ENCODE peak calls at places on chromosomes 7 and 10, in seven cellular contexts. One of them, this sample, is unnamed. For H3K4me1 and H3K9me3, the result is how much of the 10 kb centered on the place peaks cover.

GRCh38 chr10:15901889-15902288 is 41.6 kb upstream of the MINDY3 start:
- DNase-seq in left ventricle myocardium inferior: no peak
- DNase-seq in neural progenitor cell: peak
- DNase-seq in tibial artery: no peak
- DNase-seq in tibial nerve: no peak
- DNase-seq in K562: no peak
- DNase-seq in Peyer's patch: no peak
- DNase-seq in this sample: no peak

GRCh38 chr10:517236-517635 is 172.2 kb downstream of the DIP2C start:
- DNase-seq in left ventricle myocardium inferior: no peak
- DNase-seq in neural progenitor cell: no peak
- DNase-seq in tibial artery: peak
- DNase-seq in tibial nerve: no peak
- DNase-seq in K562: no peak
- DNase-seq in Peyer's patch: no peak
- DNase-seq in this sample: no peak

GRCh38 chr7:43905209-43905946 is 1.0 kb downstream of the URGCP start:
- DNase-seq in left ventricle myocardium inferior: no peak
- DNase-seq in neural progenitor cell: no peak
- DNase-seq in tibial artery: no peak
- DNase-seq in tibial nerve: no peak
- DNase-seq in K562: peak
- DNase-seq in Peyer's patch: no peak
- DNase-seq in this sample: peak

GRCh38 chr10:71244638-71245419 is 32.5 kb downstream of the UNC5B start:
- DNase-seq in left ventricle myocardium inferior: peak
- DNase-seq in neural progenitor cell: no peak
- DNase-seq in tibial artery: peak
- DNase-seq in tibial nerve: peak
- DNase-seq in K562: no peak
- DNase-seq in Peyer's patch: no peak
- DNase-seq in this sample: peak

GRCh38 chr7:55521543-55522267 is 50.6 kb downstream of the VOPP1 start:
- DNase-seq in left ventricle myocardium inferior: no peak
- DNase-seq in neural progenitor cell: no peak
- DNase-seq in tibial artery: no peak
- DNase-seq in tibial nerve: no peak
- DNase-seq in K562: no peak
- DNase-seq in Peyer's patch: no peak
- DNase-seq in this sample: no peak

GRCh38 chr10:97543025-97543546 is 29.5 kb upstream of the ANKRD2 start:
- DNase-seq in left ventricle myocardium inferior: peak
- DNase-seq in neural progenitor cell: no peak
- DNase-seq in tibial artery: peak
- DNase-seq in tibial nerve: peak
- DNase-seq in K562: peak
- DNase-seq in Peyer's patch: peak
- DNase-seq in this sample: peak

GRCh38 chr10:11658801-11659368 is 47.4 kb upstream of the USP6NL start:
- DNase-seq in left ventricle myocardium inferior: no peak
- DNase-seq in neural progenitor cell: no peak
- DNase-seq in tibial artery: no peak
- DNase-seq in tibial nerve: no peak
- DNase-seq in K562: no peak
- DNase-seq in Peyer's patch: no peak
- DNase-seq in this sample: no peak

GRCh38 chr10:87707254-87707653 is 47.6 kb downstream of the PAPSS2 start:
- DNase-seq in left ventricle myocardium inferior: no peak
- DNase-seq in neural progenitor cell: no peak
- DNase-seq in tibial artery: no peak
- DNase-seq in tibial nerve: no peak
- DNase-seq in K562: no peak
- DNase-seq in Peyer's patch: no peak
- DNase-seq in this sample: no peak

GRCh38 chr7:151233111-151233701 is 923 bp downstream of the CHPF2 start:
- DNase-seq in left ventricle myocardium inferior: no peak
- DNase-seq in neural progenitor cell: no peak
- DNase-seq in tibial artery: peak
- DNase-seq in tibial nerve: no peak
- DNase-seq in K562: peak
- DNase-seq in Peyer's patch: peak
- DNase-seq in this sample: peak

GRCh38 chr7:137564677-137565076 is 221.1 kb upstream of the PTN start:
- DNase-seq in left ventricle myocardium inferior: no peak
- DNase-seq in neural progenitor cell: peak
- DNase-seq in tibial artery: no peak
- DNase-seq in tibial nerve: no peak
- DNase-seq in K562: no peak
- DNase-seq in Peyer's patch: no peak
- DNase-seq in this sample: no peak

GRCh38 chr7:41816111-41816510 is 113.2 kb upstream of the INHBA start:
- DNase-seq in left ventricle myocardium inferior: no peak
- DNase-seq in neural progenitor cell: no peak
- DNase-seq in tibial artery: no peak
- DNase-seq in tibial nerve: no peak
- DNase-seq in K562: no peak
- DNase-seq in Peyer's patch: no peak
- DNase-seq in this sample: no peak

GRCh38 chr7:70570961-70571360 is 561.0 kb upstream of the GALNT17 start:
- DNase-seq in left ventricle myocardium inferior: no peak
- DNase-seq in neural progenitor cell: no peak
- DNase-seq in tibial artery: no peak
- DNase-seq in tibial nerve: no peak
- DNase-seq in K562: no peak
- DNase-seq in Peyer's patch: no peak
- DNase-seq in this sample: no peak

GRCh38 chr7:64733550-64734240 is 60.5 kb upstream of the ZNF138 start:
- DNase-seq in left ventricle myocardium inferior: no peak
- DNase-seq in neural progenitor cell: no peak
- DNase-seq in tibial artery: no peak
- DNase-seq in tibial nerve: no peak
- DNase-seq in K562: no peak
- DNase-seq in Peyer's patch: no peak
- DNase-seq in this sample: no peak

GRCh38 chr10:98344589-98345038 is 70.4 kb downstream of the PYROXD2 start:
- DNase-seq in left ventricle myocardium inferior: peak
- DNase-seq in neural progenitor cell: no peak
- DNase-seq in tibial artery: peak
- DNase-seq in tibial nerve: peak
- DNase-seq in K562: no peak
- DNase-seq in Peyer's patch: peak
- DNase-seq in this sample: peak

GRCh38 chr7:83976302-83976701 is 218.3 kb downstream of the SEMA3A start:
- DNase-seq in left ventricle myocardium inferior: no peak
- DNase-seq in neural progenitor cell: peak
- DNase-seq in tibial artery: no peak
- DNase-seq in tibial nerve: no peak
- DNase-seq in K562: peak
- DNase-seq in Peyer's patch: no peak
- DNase-seq in this sample: peak

GRCh38 chr10:89342219-89342966 is 14.6 kb downstream of the IFIT3 start:
- DNase-seq in left ventricle myocardium inferior: peak
- DNase-seq in neural progenitor cell: no peak
- DNase-seq in tibial artery: peak
- DNase-seq in tibial nerve: peak
- DNase-seq in K562: no peak
- DNase-seq in Peyer's patch: no peak
- DNase-seq in this sample: peak

GRCh38 chr10:36703179-36703578 is 422.2 kb upstream of the ANKRD30A start:
- DNase-seq in left ventricle myocardium inferior: no peak
- DNase-seq in neural progenitor cell: no peak
- DNase-seq in tibial artery: no peak
- DNase-seq in tibial nerve: no peak
- DNase-seq in K562: no peak
- DNase-seq in Peyer's patch: no peak
- DNase-seq in this sample: peak

GRCh38 chr10:121552746-121553145 is 45.5 kb downstream of the FGFR2 start:
- DNase-seq in left ventricle myocardium inferior: no peak
- DNase-seq in neural progenitor cell: no peak
- DNase-seq in tibial artery: no peak
- DNase-seq in tibial nerve: no peak
- DNase-seq in K562: no peak
- DNase-seq in Peyer's patch: no peak
- DNase-seq in this sample: no peak

GRCh38 chr10:92914478-92915066 is 66.3 kb downstream of the EXOC6 start:
- DNase-seq in left ventricle myocardium inferior: no peak
- DNase-seq in neural progenitor cell: peak
- DNase-seq in tibial artery: no peak
- DNase-seq in tibial nerve: no peak
- DNase-seq in K562: peak
- DNase-seq in Peyer's patch: peak
- DNase-seq in this sample: peak

GRCh38 chr7:29574659-29575058 is 11.0 kb downstream of the PRR15 start:
- DNase-seq in left ventricle myocardium inferior: no peak
- DNase-seq in neural progenitor cell: no peak
- DNase-seq in tibial artery: no peak
- DNase-seq in tibial nerve: no peak
- DNase-seq in K562: no peak
- DNase-seq in Peyer's patch: no peak
- DNase-seq in this sample: no peak

GRCh38 chr10:86254081-86254480 is 112.5 kb downstream of the GRID1 start:
- DNase-seq in left ventricle myocardium inferior: no peak
- DNase-seq in neural progenitor cell: no peak
- DNase-seq in tibial artery: no peak
- DNase-seq in tibial nerve: no peak
- DNase-seq in K562: no peak
- DNase-seq in Peyer's patch: no peak
- DNase-seq in this sample: no peak

GRCh38 chr7:92631830-92632487 is 41.8 kb upstream of the FAM133B start:
- DNase-seq in left ventricle myocardium inferior: no peak
- DNase-seq in neural progenitor cell: no peak
- DNase-seq in tibial artery: no peak
- DNase-seq in tibial nerve: no peak
- DNase-seq in K562: no peak
- DNase-seq in Peyer's patch: no peak
- DNase-seq in this sample: no peak

GRCh38 chr10:102175415-102175814 is 23.2 kb downstream of the NOLC1 start:
- DNase-seq in left ventricle myocardium inferior: no peak
- DNase-seq in neural progenitor cell: no peak
- DNase-seq in tibial artery: no peak
- DNase-seq in tibial nerve: no peak
- DNase-seq in K562: no peak
- DNase-seq in Peyer's patch: no peak
- DNase-seq in this sample: peak

GRCh38 chr7:17185690-17186070 is 112.8 kb upstream of the AHR start:
- DNase-seq in left ventricle myocardium inferior: no peak
- DNase-seq in neural progenitor cell: no peak
- DNase-seq in tibial artery: no peak
- DNase-seq in tibial nerve: no peak
- DNase-seq in K562: no peak
- DNase-seq in Peyer's patch: no peak
- DNase-seq in this sample: peak

GRCh38 chr10:131727612-131728011 is 173.2 kb upstream of the PPP2R2D start:
- DNase-seq in left ventricle myocardium inferior: no peak
- DNase-seq in neural progenitor cell: no peak
- DNase-seq in tibial artery: peak
- DNase-seq in tibial nerve: no peak
- DNase-seq in K562: no peak
- DNase-seq in Peyer's patch: no peak
- DNase-seq in this sample: no peak

GRCh38 chr10:11798862-11799735 is 24.1 kb upstream of the PROSER2 start:
- DNase-seq in left ventricle myocardium inferior: no peak
- DNase-seq in neural progenitor cell: peak
- DNase-seq in tibial artery: no peak
- DNase-seq in tibial nerve: no peak
- DNase-seq in K562: no peak
- DNase-seq in Peyer's patch: no peak
- DNase-seq in this sample: no peak

GRCh38 chr7:28815369-28815927 is 142.7 kb downstream of the TRIL start:
- DNase-seq in left ventricle myocardium inferior: no peak
- DNase-seq in neural progenitor cell: no peak
- DNase-seq in tibial artery: no peak
- DNase-seq in tibial nerve: no peak
- DNase-seq in K562: no peak
- DNase-seq in Peyer's patch: no peak
- DNase-seq in this sample: peak

GRCh38 chr10:97550336-97551149 is 22.0 kb upstream of the ANKRD2 start:
- DNase-seq in left ventricle myocardium inferior: no peak
- DNase-seq in neural progenitor cell: peak
- DNase-seq in tibial artery: no peak
- DNase-seq in tibial nerve: no peak
- DNase-seq in K562: no peak
- DNase-seq in Peyer's patch: no peak
- DNase-seq in this sample: no peak

GRCh38 chr7:103347507-103348267 is at the start of gene PSMC2:
- DNase-seq in left ventricle myocardium inferior: peak
- DNase-seq in neural progenitor cell: peak
- DNase-seq in tibial artery: peak
- DNase-seq in tibial nerve: peak
- DNase-seq in K562: peak
- DNase-seq in Peyer's patch: peak
- DNase-seq in this sample: peak
- H3K4me1 ChIP-seq in left ventricle myocardium inferior: half or more
- H3K4me1 ChIP-seq in neural progenitor cell: under half
- H3K4me1 ChIP-seq in tibial artery: under half
- H3K4me1 ChIP-seq in tibial nerve: under half
- H3K4me1 ChIP-seq in K562: under half
- H3K4me1 ChIP-seq in Peyer's patch: under half
- H3K4me1 ChIP-seq in this sample: under half

GRCh38 chr7:1086588-1087461 is 1.1 kb upstream of the GPER1 start:
- DNase-seq in left ventricle myocardium inferior: peak
- DNase-seq in neural progenitor cell: peak
- DNase-seq in tibial artery: peak
- DNase-seq in tibial nerve: peak
- DNase-seq in K562: peak
- DNase-seq in Peyer's patch: peak
- DNase-seq in this sample: peak
- H3K9me3 ChIP-seq in left ventricle myocardium inferior: under half
- H3K9me3 ChIP-seq in neural progenitor cell: under half
- H3K9me3 ChIP-seq in tibial artery: under half
- H3K9me3 ChIP-seq in tibial nerve: under half
- H3K9me3 ChIP-seq in K562: under half
- H3K9me3 ChIP-seq in Peyer's patch: under half
- H3K9me3 ChIP-seq in this sample: under half

DNA sequence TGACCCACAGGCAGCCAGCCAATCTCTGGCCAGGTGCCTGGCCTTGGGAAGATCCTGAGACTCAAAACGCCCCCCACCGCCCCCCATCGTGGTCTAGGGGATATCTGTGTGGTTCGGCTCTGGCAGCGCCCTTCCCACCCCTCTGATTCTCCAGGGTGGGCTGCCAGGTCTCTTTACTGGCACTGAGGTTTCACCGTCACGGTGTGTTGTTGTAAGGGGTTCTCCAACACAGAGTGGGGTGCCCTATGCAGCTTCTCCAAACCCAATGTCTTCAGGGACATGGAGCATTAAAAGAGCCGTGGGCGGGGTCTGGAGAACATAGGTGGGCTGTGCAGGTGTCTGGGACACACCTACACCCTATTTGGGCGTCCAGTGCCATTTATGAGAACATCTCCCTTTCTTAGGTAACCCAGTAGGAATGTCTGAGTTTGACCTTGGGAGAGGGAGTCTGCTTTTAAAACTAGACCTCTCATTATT is 1.5 kb downstream of the MAFK start:
- DNase-seq in left ventricle myocardium inferior: no peak
- DNase-seq in neural progenitor cell: no peak
- DNase-seq in tibial artery: no peak
- DNase-seq in tibial nerve: no peak
- DNase-seq in K562: no peak
- DNase-seq in Peyer's patch: peak
- DNase-seq in this sample: no peak
- H3K4me1 ChIP-seq in left ventricle myocardium inferior: half or more
- H3K4me1 ChIP-seq in neural progenitor cell: under half
- H3K4me1 ChIP-seq in tibial artery: under half
- H3K4me1 ChIP-seq in tibial nerve: under half
- H3K4me1 ChIP-seq in K562: under half
- H3K4me1 ChIP-seq in Peyer's patch: under half
- H3K4me1 ChIP-seq in this sample: under half

GRCh38 chr10:128435811-128436210 is 309.6 kb upstream of the MKI67 start:
- DNase-seq in left ventricle myocardium inferior: no peak
- DNase-seq in neural progenitor cell: no peak
- DNase-seq in tibial artery: no peak
- DNase-seq in tibial nerve: no peak
- DNase-seq in K562: no peak
- DNase-seq in Peyer's patch: no peak
- DNase-seq in this sample: no peak
- H3K9me3 ChIP-seq in left ventricle myocardium inferior: under half
- H3K9me3 ChIP-seq in neural progenitor cell: under half
- H3K9me3 ChIP-seq in tibial artery: under half
- H3K9me3 ChIP-seq in tibial nerve: under half
- H3K9me3 ChIP-seq in K562: under half
- H3K9me3 ChIP-seq in Peyer's patch: under half
- H3K9me3 ChIP-seq in this sample: under half